ENCODE peak calls at places on chromosome 10, in nine cellular contexts. One of them, this sample, is unnamed.

GRCh38 chr10:10209152-10209551 is 808.5 kb upstream of the CELF2 start:
- DNase-seq in BJ: no peak
- DNase-seq in heart right ventricle: no peak
- DNase-seq in non-pigmented ciliary epithelial cell: peak
- DNase-seq in substantia nigra: no peak
- DNase-seq in fibroblast of mammary gland: peak
- DNase-seq in activated CD4-positive, CD25-positive, alpha-beta regulatory T cell: no peak
- DNase-seq in hypothalamus: no peak
- DNase-seq in effector memory CD4-positive, alpha-beta T cell: no peak
- DNase-seq in this sample: peak

GRCh38 chr10:71408436-71409225 is 11.9 kb downstream of the CDH23 start:
- DNase-seq in BJ: no peak
- DNase-seq in heart right ventricle: no peak
- DNase-seq in non-pigmented ciliary epithelial cell: no peak
- DNase-seq in substantia nigra: no peak
- DNase-seq in fibroblast of mammary gland: no peak
- DNase-seq in activated CD4-positive, CD25-positive, alpha-beta regulatory T cell: no peak
- DNase-seq in hypothalamus: no peak
- DNase-seq in effector memory CD4-positive, alpha-beta T cell: no peak
- DNase-seq in this sample: no peak

GRCh38 chr10:1270906-1271305 is 214.7 kb downstream of the WDR37 start:
- DNase-seq in BJ: no peak
- DNase-seq in heart right ventricle: no peak
- DNase-seq in non-pigmented ciliary epithelial cell: no peak
- DNase-seq in substantia nigra: no peak
- DNase-seq in fibroblast of mammary gland: no peak
- DNase-seq in activated CD4-positive, CD25-positive, alpha-beta regulatory T cell: no peak
- DNase-seq in hypothalamus: no peak
- DNase-seq in effector memory CD4-positive, alpha-beta T cell: no peak
- DNase-seq in this sample: no peak

GRCh38 chr10:128035557-128035973 is 90.7 kb downstream of the MKI67 start:
- DNase-seq in BJ: no peak
- DNase-seq in heart right ventricle: peak
- DNase-seq in non-pigmented ciliary epithelial cell: no peak
- DNase-seq in substantia nigra: no peak
- DNase-seq in fibroblast of mammary gland: peak
- DNase-seq in activated CD4-positive, CD25-positive, alpha-beta regulatory T cell: peak
- DNase-seq in hypothalamus: no peak
- DNase-seq in effector memory CD4-positive, alpha-beta T cell: peak
- DNase-seq in this sample: peak

GRCh38 chr10:59290448-59290847 is 71.9 kb downstream of the FAM13C start:
- DNase-seq in BJ: no peak
- DNase-seq in heart right ventricle: no peak
- DNase-seq in non-pigmented ciliary epithelial cell: no peak
- DNase-seq in substantia nigra: no peak
- DNase-seq in fibroblast of mammary gland: no peak
- DNase-seq in activated CD4-positive, CD25-positive, alpha-beta regulatory T cell: no peak
- DNase-seq in hypothalamus: no peak
- DNase-seq in effector memory CD4-positive, alpha-beta T cell: no peak
- DNase-seq in this sample: no peak

GRCh38 chr10:119608316-119609155 is 11.8 kb upstream of the TIAL1 start:
- DNase-seq in BJ: no peak
- DNase-seq in heart right ventricle: peak
- DNase-seq in non-pigmented ciliary epithelial cell: no peak
- DNase-seq in substantia nigra: no peak
- DNase-seq in fibroblast of mammary gland: peak
- DNase-seq in activated CD4-positive, CD25-positive, alpha-beta regulatory T cell: no peak
- DNase-seq in hypothalamus: no peak
- DNase-seq in effector memory CD4-positive, alpha-beta T cell: no peak
- DNase-seq in this sample: no peak

GRCh38 chr10:66627156-66627555 is 298.7 kb upstream of the LRRTM3 start:
- DNase-seq in BJ: no peak
- DNase-seq in heart right ventricle: no peak
- DNase-seq in non-pigmented ciliary epithelial cell: no peak
- DNase-seq in substantia nigra: no peak
- DNase-seq in fibroblast of mammary gland: no peak
- DNase-seq in activated CD4-positive, CD25-positive, alpha-beta regulatory T cell: no peak
- DNase-seq in hypothalamus: no peak
- DNase-seq in effector memory CD4-positive, alpha-beta T cell: no peak
- DNase-seq in this sample: no peak

GRCh38 chr10:69846252-69847000 is 44.7 kb downstream of the COL13A1 start:
- DNase-seq in BJ: no peak
- DNase-seq in heart right ventricle: no peak
- DNase-seq in non-pigmented ciliary epithelial cell: no peak
- DNase-seq in substantia nigra: no peak
- DNase-seq in fibroblast of mammary gland: no peak
- DNase-seq in activated CD4-positive, CD25-positive, alpha-beta regulatory T cell: no peak
- DNase-seq in hypothalamus: no peak
- DNase-seq in effector memory CD4-positive, alpha-beta T cell: no peak
- DNase-seq in this sample: no peak

GRCh38 chr10:89147256-89147655 is 59.9 kb downstream of the CH25H start:
- DNase-seq in BJ: peak
- DNase-seq in heart right ventricle: no peak
- DNase-seq in non-pigmented ciliary epithelial cell: no peak
- DNase-seq in substantia nigra: no peak
- DNase-seq in fibroblast of mammary gland: peak
- DNase-seq in activated CD4-positive, CD25-positive, alpha-beta regulatory T cell: no peak
- DNase-seq in hypothalamus: no peak
- DNase-seq in effector memory CD4-positive, alpha-beta T cell: no peak
- DNase-seq in this sample: no peak

GRCh38 chr10:128147669-128148068 is 21.4 kb upstream of the MKI67 start:
- DNase-seq in BJ: peak
- DNase-seq in heart right ventricle: no peak
- DNase-seq in non-pigmented ciliary epithelial cell: peak
- DNase-seq in substantia nigra: no peak
- DNase-seq in fibroblast of mammary gland: peak
- DNase-seq in activated CD4-positive, CD25-positive, alpha-beta regulatory T cell: no peak
- DNase-seq in hypothalamus: no peak
- DNase-seq in effector memory CD4-positive, alpha-beta T cell: no peak
- DNase-seq in this sample: no peak

GRCh38 chr10:124906551-124907001 is 35.3 kb upstream of the ZRANB1 start:
- DNase-seq in BJ: peak
- DNase-seq in heart right ventricle: no peak
- DNase-seq in non-pigmented ciliary epithelial cell: peak
- DNase-seq in substantia nigra: no peak
- DNase-seq in fibroblast of mammary gland: peak
- DNase-seq in activated CD4-positive, CD25-positive, alpha-beta regulatory T cell: no peak
- DNase-seq in hypothalamus: no peak
- DNase-seq in effector memory CD4-positive, alpha-beta T cell: no peak
- DNase-seq in this sample: no peak

GRCh38 chr10:124232686-124233545 is 139.5 kb upstream of the CHST15 start:
- DNase-seq in BJ: no peak
- DNase-seq in heart right ventricle: no peak
- DNase-seq in non-pigmented ciliary epithelial cell: no peak
- DNase-seq in substantia nigra: no peak
- DNase-seq in fibroblast of mammary gland: no peak
- DNase-seq in activated CD4-positive, CD25-positive, alpha-beta regulatory T cell: no peak
- DNase-seq in hypothalamus: no peak
- DNase-seq in effector memory CD4-positive, alpha-beta T cell: no peak
- DNase-seq in this sample: no peak

GRCh38 chr10:117622471-117623184 is 80.1 kb downstream of the EMX2 start:
- DNase-seq in BJ: no peak
- DNase-seq in heart right ventricle: no peak
- DNase-seq in non-pigmented ciliary epithelial cell: no peak
- DNase-seq in substantia nigra: no peak
- DNase-seq in fibroblast of mammary gland: no peak
- DNase-seq in activated CD4-positive, CD25-positive, alpha-beta regulatory T cell: no peak
- DNase-seq in hypothalamus: no peak
- DNase-seq in effector memory CD4-positive, alpha-beta T cell: no peak
- DNase-seq in this sample: no peak

GRCh38 chr10:103645141-103646054 is 151.9 kb downstream of the NEURL1 start:
- DNase-seq in BJ: peak
- DNase-seq in heart right ventricle: peak
- DNase-seq in non-pigmented ciliary epithelial cell: peak
- DNase-seq in substantia nigra: no peak
- DNase-seq in fibroblast of mammary gland: peak
- DNase-seq in activated CD4-positive, CD25-positive, alpha-beta regulatory T cell: no peak
- DNase-seq in hypothalamus: no peak
- DNase-seq in effector memory CD4-positive, alpha-beta T cell: no peak
- DNase-seq in this sample: no peak

GRCh38 chr10:52484426-52485065 is 170.5 kb downstream of the DKK1 start:
- DNase-seq in BJ: no peak
- DNase-seq in heart right ventricle: no peak
- DNase-seq in non-pigmented ciliary epithelial cell: no peak
- DNase-seq in substantia nigra: no peak
- DNase-seq in fibroblast of mammary gland: peak
- DNase-seq in activated CD4-positive, CD25-positive, alpha-beta regulatory T cell: no peak
- DNase-seq in hypothalamus: no peak
- DNase-seq in effector memory CD4-positive, alpha-beta T cell: no peak
- DNase-seq in this sample: no peak

GRCh38 chr10:122441961-122442360 is 12.5 kb upstream of the ARMS2 start:
- DNase-seq in BJ: no peak
- DNase-seq in heart right ventricle: no peak
- DNase-seq in non-pigmented ciliary epithelial cell: peak
- DNase-seq in substantia nigra: no peak
- DNase-seq in fibroblast of mammary gland: peak
- DNase-seq in activated CD4-positive, CD25-positive, alpha-beta regulatory T cell: no peak
- DNase-seq in hypothalamus: no peak
- DNase-seq in effector memory CD4-positive, alpha-beta T cell: no peak
- DNase-seq in this sample: no peak